ENCODE peak calls at places on chromosomes 7 and 10, in nine cellular contexts. S, B, U, N, V, O, K, L and T are unnamed samples.

GRCh38 chr7:36796850-36797618 is 72.7 kb upstream of the AOAH start:
- DNase-seq in S (no peak), K (no peak), N (no peak), L (no peak), O (no peak), B (no peak), U (no peak), V (no peak), T (no peak)

GRCh38 chr10:24435374-24435773 is 226.4 kb downstream of the KIAA1217 start:
- DNase-seq in K (peak), U (no peak), N (no peak), L (peak), S (no peak), O (no peak), V (peak), B (no peak), T (no peak)

GRCh38 chr10:52801951-52802350 is 29.4 kb upstream of the MBL2 start:
- DNase-seq in V (peak), N (no peak), B (no peak), O (no peak), L (peak), U (no peak), K (peak), S (no peak), T (no peak)

GRCh38 chr7:134941185-134941900 is 45.0 kb upstream of the AGBL3 start:
- DNase-seq in N (no peak), L (peak), U (no peak), V (peak), K (peak), S (no peak), O (no peak), B (no peak), T (no peak)

GRCh38 chr7:2248984-2249694 is 7.1 kb downstream of the NUDT1 start:
- DNase-seq in B (no peak), L (peak), S (no peak), V (peak), U (peak), O (no peak), N (no peak), K (peak), T (peak)

GRCh38 chr7:90666186-90666585 is 70.1 kb downstream of the CDK14 start:
- DNase-seq in U (no peak), B (no peak), V (peak), L (no peak), S (no peak), K (no peak), N (no peak), O (no peak), T (no peak)

GRCh38 chr10:385571-386300 is 250.5 kb downstream of the ZMYND11 start:
- DNase-seq in S (no peak), N (no peak), L (no peak), B (no peak), U (no peak), O (no peak), V (no peak), K (no peak), T (no peak)

GRCh38 chr10:50805981-50806622 is 66.4 kb downstream of the ASAH2B start:
- DNase-seq in S (no peak), K (peak), N (no peak), O (no peak), L (no peak), U (no peak), V (peak), B (no peak), T (no peak)

GRCh38 chr7:64879800-64880199 is 23.3 kb upstream of the ZNF273 start:
- DNase-seq in N (no peak), V (no peak), L (no peak), O (no peak), U (no peak), S (peak), K (no peak), B (no peak), T (no peak)

GRCh38 chr7:155466814-155467675 is 9.1 kb downstream of the EN2 start:
- DNase-seq in B (peak), S (peak), U (peak), K (no peak), O (peak), L (no peak), V (peak), N (no peak), T (no peak)

GRCh38 chr7:130207642-130208041 is at the start of gene SSMEM1:
- DNase-seq in K (peak), S (no peak), U (no peak), N (no peak), B (no peak), O (no peak), V (peak), L (peak), T (no peak)

GRCh38 chr10:124595143-124595883 is 133.7 kb downstream of the LHPP start:
- DNase-seq in B (no peak), V (no peak), O (no peak), L (no peak), N (no peak), U (no peak), S (no peak), K (no peak), T (no peak)

GRCh38 chr7:124697746-124698145 is 67.8 kb downstream of the GPR37 start:
- DNase-seq in B (no peak), K (no peak), N (no peak), L (no peak), V (no peak), O (no peak), S (no peak), U (no peak), T (no peak)

GRCh38 chr7:29106128-29106988 is 40.0 kb downstream of the CPVL start:
- DNase-seq in U (peak), O (peak), V (peak), N (no peak), K (peak), S (no peak), L (no peak), B (no peak), T (peak)

GRCh38 chr7:94397721-94398120 is 3.0 kb downstream of the COL1A2 start:
- DNase-seq in K (no peak), N (no peak), O (no peak), S (no peak), U (no peak), B (no peak), L (no peak), V (peak), T (no peak)

GRCh38 chr7:79124331-79124730 is 329.1 kb downstream of the MAGI2 start:
- DNase-seq in K (no peak), U (no peak), B (no peak), L (no peak), S (no peak), O (no peak), N (no peak), V (no peak), T (no peak)

GRCh38 chr10:76055963-76056362 is 624.5 kb downstream of the LRMDA start:
- DNase-seq in L (no peak), K (no peak), N (no peak), O (no peak), V (no peak), S (no peak), B (no peak), U (no peak), T (no peak)

GRCh38 chr7:146185844-146186243 is 69.2 kb downstream of the CNTNAP2 start:
- DNase-seq in O (no peak), N (no peak), K (no peak), S (no peak), U (no peak), B (no peak), L (peak), V (no peak), T (no peak)